ENCODE peak calls at places on chromosomes 16 and 17, in five cellular contexts. U, Y, J, W and H are unnamed samples. For H3K27me3 and H3K4me1, the result is how much of the 10 kb centered on the place peaks cover.

GRCh38 chr17:62882878-62883277 is 74.8 kb upstream of the MARCHF10 start:
- DNase-seq in U (no peak), Y (no peak), W (no peak), J (no peak), H (no peak)

GRCh38 chr17:28925912-28926365 is 23.1 kb upstream of the DHRS13 start:
- DNase-seq in J (no peak), U (peak), Y (no peak), W (no peak), H (no peak)

GRCh38 chr16:89261691-89262563 is 44.4 kb downstream of the ZNF778 start:
- DNase-seq in U (no peak), J (peak), Y (no peak), W (peak), H (no peak)

GRCh38 chr17:63983326-63983725 is 10.6 kb upstream of the SCN4A start:
- DNase-seq in U (no peak), J (no peak), Y (no peak), W (no peak), H (no peak)

GRCh38 chr17:13031718-13032350 is 14.0 kb upstream of the ELAC2 start:
- DNase-seq in J (peak), W (peak), Y (no peak), U (peak), H (no peak)

GRCh38 chr17:76544916-76545365 is 5.1 kb downstream of the PRCD start:
- DNase-seq in J (no peak), W (no peak), U (no peak), Y (no peak), H (no peak)

GRCh38 chr17:39863918-39864746 is at the start of gene IKZF3:
- DNase-seq in J (peak), W (no peak), Y (peak), U (peak), H (peak)

GRCh38 chr17:3826191-3826590 is 19.9 kb downstream of the NCBP3 start:
- DNase-seq in Y (no peak), U (no peak), W (no peak), J (no peak), H (no peak)

GRCh38 chr17:54256530-54256929 is 433.8 kb downstream of the KIF2B start:
- DNase-seq in Y (no peak), W (no peak), J (no peak), U (no peak), H (no peak)

GRCh38 chr16:57380671-57381462 is 8.6 kb downstream of the CX3CL1 start:
- DNase-seq in J (no peak), U (no peak), Y (no peak), W (no peak), H (no peak)

GRCh38 chr16:1691276-1691675 is 13.2 kb downstream of the JPT2 start:
- DNase-seq in J (no peak), Y (no peak), U (no peak), W (no peak), H (no peak)

GRCh38 chr17:82531431-82531881 is 11.9 kb downstream of the FOXK2 start:
- DNase-seq in J (no peak), U (no peak), Y (no peak), W (no peak), H (no peak)

GRCh38 chr16:3690991-3691720 is 26.2 kb downstream of the TRAP1 start:
- DNase-seq in Y (no peak), J (no peak), U (no peak), W (no peak), H (no peak)
- H3K4me3 ChIP-seq in Y (peak), J (peak), U (no peak), W (peak), H (no peak)

GRCh38 chr17:49887086-49887743 is 39.3 kb upstream of the TAC4 start:
- DNase-seq in J (peak), W (no peak), U (no peak), Y (peak), H (peak)
- H3K27me3 ChIP-seq in J (under half), W (half or more), U (under half), Y (under half), H (under half)

GRCh38 chr16:85361441-85362118 is 249.3 kb upstream of the CIBAR2 start:
- DNase-seq in Y (peak), U (no peak), W (no peak), J (peak), H (no peak)
- H3K4me1 ChIP-seq in Y (under half), U (under half), W (under half), J (under half), H (under half)

GRCh38 chr16:87778830-87779579 is 13.2 kb upstream of the KLHDC4 start:
- DNase-seq in U (peak), W (peak), Y (peak), J (peak), H (peak)
- H3K4me3 ChIP-seq in U (no peak), W (no peak), Y (no peak), J (no peak), H (no peak)

GRCh38 chr17:32267690-32268205 is 2.1 kb downstream of the RHBDL3 start:
- DNase-seq in W (no peak), J (no peak), Y (no peak), U (no peak), H (no peak)

GRCh38 chr17:32271844-32272243 is 6.2 kb downstream of the RHBDL3 start:
- DNase-seq in U (no peak), Y (no peak), W (no peak), J (no peak), H (no peak)

GRCh38 chr17:32266389-32267269 is 997 bp downstream of the RHBDL3 start:
- DNase-seq in J (no peak), Y (no peak), U (peak), W (no peak), H (no peak)

GRCh38 chr17:32268734-32269288 is 3.2 kb downstream of the RHBDL3 start:
- DNase-seq in J (no peak), U (no peak), W (no peak), Y (no peak), H (no peak)

GRCh38 chr17:32269377-32269776 is 3.7 kb downstream of the RHBDL3 start:
- DNase-seq in J (no peak), Y (no peak), U (no peak), W (no peak), H (no peak)
- H3K27me3 ChIP-seq in J (under half), Y (under half), U (under half), W (half or more), H (under half)